ENCODE peak calls at places on chromosomes 5 and 9, in seven cellular contexts. One of them, this sample, is unnamed.

GRCh38 chr9:101485873-101486692 is 47.6 kb upstream of the RNF20 start:
- DNase-seq in H9: peak; percentile 75
- DNase-seq in astrocyte: no peak
- DNase-seq in SK-N-SH: peak; percentile 81
- DNase-seq in fibroblast of lung: peak; percentile 45
- DNase-seq in GM23248: peak; percentile 71
- DNase-seq in PC-3: no peak
- DNase-seq in this sample: peak; percentile 24

GRCh38 chr5:134132372-134133212 is 18.1 kb downstream of the TCF7 start:
- DNase-seq in H9: peak; percentile 54
- DNase-seq in astrocyte: no peak
- DNase-seq in SK-N-SH: no peak
- DNase-seq in fibroblast of lung: no peak
- DNase-seq in GM23248: no peak
- DNase-seq in PC-3: no peak
- DNase-seq in this sample: no peak

GRCh38 chr5:137075163-137075970 is 423.8 kb downstream of the SPOCK1 start:
- DNase-seq in H9: peak; percentile 92
- DNase-seq in astrocyte: no peak
- DNase-seq in SK-N-SH: peak; percentile 77
- DNase-seq in fibroblast of lung: no peak
- DNase-seq in GM23248: peak; percentile 38
- DNase-seq in PC-3: peak; percentile 84
- DNase-seq in this sample: peak; percentile 78

GRCh38 chr5:150077060-150077459 is 9.3 kb downstream of the CSF1R start:
- DNase-seq in H9: no peak
- DNase-seq in astrocyte: no peak
- DNase-seq in SK-N-SH: peak; percentile 2
- DNase-seq in fibroblast of lung: no peak
- DNase-seq in GM23248: no peak
- DNase-seq in PC-3: no peak
- DNase-seq in this sample: no peak

GRCh38 chr9:109232449-109232848 is 65.4 kb upstream of the FRRS1L start:
- DNase-seq in H9: no peak
- DNase-seq in astrocyte: peak; percentile 88
- DNase-seq in SK-N-SH: no peak
- DNase-seq in fibroblast of lung: peak; percentile 15
- DNase-seq in GM23248: peak; percentile 91
- DNase-seq in PC-3: peak; percentile 61
- DNase-seq in this sample: peak; percentile 92

GRCh38 chr5:157167219-157167621 is 1.2 kb upstream of the GARIN3 start:
- DNase-seq in H9: no peak
- DNase-seq in astrocyte: peak; percentile 66
- DNase-seq in SK-N-SH: no peak
- DNase-seq in fibroblast of lung: no peak
- DNase-seq in GM23248: peak; percentile 79
- DNase-seq in PC-3: no peak
- DNase-seq in this sample: peak; percentile 25

GRCh38 chr9:114894801-114895433 is 35.5 kb downstream of the TNFSF8 start:
- DNase-seq in H9: peak; percentile 34
- DNase-seq in astrocyte: peak; percentile 97
- DNase-seq in SK-N-SH: no peak
- DNase-seq in fibroblast of lung: peak; percentile 97
- DNase-seq in GM23248: peak; percentile 97
- DNase-seq in PC-3: peak; percentile 82
- DNase-seq in this sample: peak; percentile 88

GRCh38 chr5:180121799-180122198 is 50.2 kb upstream of the RNF130 start:
- DNase-seq in H9: no peak
- DNase-seq in astrocyte: no peak
- DNase-seq in SK-N-SH: no peak
- DNase-seq in fibroblast of lung: no peak
- DNase-seq in GM23248: no peak
- DNase-seq in PC-3: no peak
- DNase-seq in this sample: no peak

GRCh38 chr5:115375922-115376321 is 79.5 kb upstream of the CCDC112 start:
- DNase-seq in H9: no peak
- DNase-seq in astrocyte: peak; percentile 15
- DNase-seq in SK-N-SH: no peak
- DNase-seq in fibroblast of lung: peak; percentile 92
- DNase-seq in GM23248: no peak
- DNase-seq in PC-3: no peak
- DNase-seq in this sample: no peak

GRCh38 chr9:136088481-136088938 is 6.6 kb downstream of the NACC2 start:
- DNase-seq in H9: peak; percentile 15
- DNase-seq in astrocyte: no peak
- DNase-seq in SK-N-SH: peak; percentile 50
- DNase-seq in fibroblast of lung: no peak
- DNase-seq in GM23248: no peak
- DNase-seq in PC-3: no peak
- DNase-seq in this sample: no peak

GRCh38 chr9:89533396-89534187 is 35.7 kb upstream of the SEMA4D start:
- DNase-seq in H9: no peak
- DNase-seq in astrocyte: no peak
- DNase-seq in SK-N-SH: peak; percentile 47
- DNase-seq in fibroblast of lung: no peak
- DNase-seq in GM23248: no peak
- DNase-seq in PC-3: no peak
- DNase-seq in this sample: no peak

GRCh38 chr9:114709636-114710035 is 27.6 kb upstream of the TEX48 start:
- DNase-seq in H9: no peak
- DNase-seq in astrocyte: no peak
- DNase-seq in SK-N-SH: no peak
- DNase-seq in fibroblast of lung: no peak
- DNase-seq in GM23248: no peak
- DNase-seq in PC-3: no peak
- DNase-seq in this sample: no peak

GRCh38 chr9:88090151-88090581 is 48.1 kb downstream of the SPATA31C2 start:
- DNase-seq in H9: no peak
- DNase-seq in astrocyte: peak; percentile 43
- DNase-seq in SK-N-SH: no peak
- DNase-seq in fibroblast of lung: peak; percentile 84
- DNase-seq in GM23248: no peak
- DNase-seq in PC-3: no peak
- DNase-seq in this sample: no peak

GRCh38 chr9:13279284-13280162 is at the start of gene MPDZ:
- DNase-seq in H9: peak; percentile 79
- DNase-seq in astrocyte: peak; percentile 59
- DNase-seq in SK-N-SH: peak; percentile 91
- DNase-seq in fibroblast of lung: peak; percentile 67
- DNase-seq in GM23248: peak; percentile 85
- DNase-seq in PC-3: peak; percentile 48
- DNase-seq in this sample: peak; percentile 45

GRCh38 chr5:8418049-8418426 is 549.1 kb downstream of the MTRR start:
- DNase-seq in H9: no peak
- DNase-seq in astrocyte: no peak
- DNase-seq in SK-N-SH: no peak
- DNase-seq in fibroblast of lung: no peak
- DNase-seq in GM23248: no peak
- DNase-seq in PC-3: peak; percentile 95
- DNase-seq in this sample: peak; percentile 28

DNA sequence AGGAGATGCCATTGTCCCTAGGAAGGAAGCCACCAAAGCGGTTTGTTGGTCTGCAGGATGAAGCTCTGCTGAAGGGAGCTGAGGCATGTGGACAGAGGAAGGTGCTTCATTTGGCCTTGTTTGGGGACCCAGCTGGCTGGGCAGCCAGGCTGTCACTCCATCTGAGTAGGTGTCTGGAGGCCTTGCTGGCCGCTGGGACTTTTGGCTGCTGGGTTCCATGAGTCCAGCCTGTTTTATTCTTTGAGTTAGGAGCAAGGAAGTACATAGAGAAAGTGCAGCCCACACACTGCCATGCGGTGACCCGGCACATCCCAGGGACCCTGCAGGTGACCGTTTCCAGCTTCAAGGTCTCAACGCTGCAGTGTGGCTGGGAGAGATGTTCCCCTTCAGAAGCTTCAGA is 251.2 kb upstream of the IRX4 start:
- DNase-seq in H9: peak; percentile 10
- DNase-seq in astrocyte: no peak
- DNase-seq in SK-N-SH: no peak
- DNase-seq in fibroblast of lung: no peak
- DNase-seq in GM23248: no peak
- DNase-seq in PC-3: no peak
- DNase-seq in this sample: no peak
- H3K9ac ChIP-seq in H9: no peak overlapping the region
- H3K9ac ChIP-seq in astrocyte: no peak overlapping the region
- H3K9ac ChIP-seq in SK-N-SH: no peak overlapping the region
- H3K9ac ChIP-seq in fibroblast of lung: no peak overlapping the region
- H3K9ac ChIP-seq in GM23248: no peak overlapping the region
- H3K9ac ChIP-seq in PC-3: no peak overlapping the region
- H3K9ac ChIP-seq in this sample: no peak overlapping the region

GRCh38 chr9:124285490-124285889 is 27.7 kb downstream of the NEK6 start:
- DNase-seq in H9: no peak
- DNase-seq in astrocyte: no peak
- DNase-seq in SK-N-SH: no peak
- DNase-seq in fibroblast of lung: no peak
- DNase-seq in GM23248: no peak
- DNase-seq in PC-3: no peak
- DNase-seq in this sample: no peak

GRCh38 chr9:124285903-124286291 is 28.1 kb downstream of the NEK6 start:
- DNase-seq in H9: no peak
- DNase-seq in astrocyte: peak; percentile 98
- DNase-seq in SK-N-SH: no peak
- DNase-seq in fibroblast of lung: peak; percentile 98
- DNase-seq in GM23248: peak; percentile 92
- DNase-seq in PC-3: no peak
- DNase-seq in this sample: no peak

GRCh38 chr9:124284237-124284831 is 26.6 kb downstream of the NEK6 start:
- DNase-seq in H9: no peak
- DNase-seq in astrocyte: peak; percentile 56
- DNase-seq in SK-N-SH: no peak
- DNase-seq in fibroblast of lung: peak; percentile 71
- DNase-seq in GM23248: no peak
- DNase-seq in PC-3: no peak
- DNase-seq in this sample: no peak

GRCh38 chr9:124284940-124285441 is 27.2 kb downstream of the NEK6 start:
- DNase-seq in H9: no peak
- DNase-seq in astrocyte: peak; percentile 82
- DNase-seq in SK-N-SH: no peak
- DNase-seq in fibroblast of lung: peak; percentile 55
- DNase-seq in GM23248: peak; percentile 40
- DNase-seq in PC-3: no peak
- DNase-seq in this sample: no peak

DNA sequence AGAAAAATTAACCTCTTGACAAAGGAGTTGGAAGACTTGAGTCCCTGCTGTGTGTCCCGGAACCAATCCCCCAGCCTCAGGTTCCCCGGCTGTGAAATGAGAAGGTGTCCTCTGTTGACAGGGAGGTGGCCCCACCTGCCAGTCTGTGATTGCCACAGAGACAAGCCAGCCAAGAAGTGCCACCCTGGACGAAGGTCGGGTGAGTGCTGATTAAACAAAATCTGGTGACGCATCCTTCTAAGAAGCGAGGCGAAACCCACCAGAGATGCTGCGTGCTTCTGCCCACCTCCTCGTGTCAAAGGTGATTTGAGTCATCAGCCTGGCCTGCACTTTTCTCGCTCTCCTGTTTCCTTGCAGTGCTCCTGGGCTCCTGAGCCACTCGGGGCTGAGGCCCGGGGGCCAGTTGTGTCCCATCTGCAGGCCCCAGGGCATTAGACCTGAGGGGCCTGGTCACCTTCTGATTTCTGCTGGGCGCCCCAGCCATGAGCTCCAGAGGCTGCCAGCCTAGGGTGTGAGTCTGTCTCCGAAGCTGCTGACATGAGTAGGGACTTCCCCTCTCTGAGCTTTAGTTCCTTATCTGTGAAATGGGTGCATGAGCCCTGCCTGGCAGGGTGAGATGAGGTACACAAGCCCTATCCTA is 28.7 kb downstream of the NEK6 start:
- DNase-seq in H9: no peak
- DNase-seq in astrocyte: peak; percentile 95
- DNase-seq in SK-N-SH: no peak
- DNase-seq in fibroblast of lung: peak; percentile 89
- DNase-seq in GM23248: peak; percentile 88
- DNase-seq in PC-3: no peak
- DNase-seq in this sample: no peak
- H3K4me1 ChIP-seq in H9: no peaks in the 10 kb centered on the region
- H3K4me1 ChIP-seq in astrocyte: peaks cover 82% of the 10 kb centered on the region
- H3K4me1 ChIP-seq in SK-N-SH: no peaks in the 10 kb centered on the region
- H3K4me1 ChIP-seq in fibroblast of lung: peaks cover 61% of the 10 kb centered on the region
- H3K4me1 ChIP-seq in GM23248: peaks cover 30% of the 10 kb centered on the region
- H3K4me1 ChIP-seq in PC-3: no peaks in the 10 kb centered on the region
- H3K4me1 ChIP-seq in this sample: peaks cover 3% of the 10 kb centered on the region

DNA sequence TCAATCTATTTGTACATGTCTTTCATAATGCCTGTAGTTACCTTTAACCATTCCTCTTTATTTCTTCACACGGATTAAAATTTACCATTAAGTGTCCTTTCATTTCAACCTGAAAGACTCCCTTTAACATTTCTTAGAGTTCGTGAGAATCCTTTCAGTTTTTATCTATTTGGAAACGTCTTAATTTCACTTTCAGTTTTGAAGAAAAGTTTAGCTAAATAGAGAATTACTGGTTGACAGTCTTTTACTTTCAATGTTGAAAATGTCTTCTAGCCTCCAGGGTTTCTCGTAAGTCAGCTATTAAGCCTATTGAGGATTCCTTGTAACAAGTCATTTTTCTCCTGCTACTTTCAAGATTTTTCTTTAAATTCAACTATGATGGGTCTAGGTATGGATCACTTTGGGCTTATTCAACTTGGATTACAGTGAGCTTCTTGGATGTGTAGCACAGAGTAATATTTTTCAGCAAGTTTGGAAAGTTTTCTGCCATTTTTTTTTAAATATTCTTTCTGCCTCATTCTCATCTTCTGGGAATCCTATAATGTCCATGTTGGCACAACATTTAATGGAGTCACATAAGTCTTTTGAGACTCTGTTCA is 48.5 kb downstream of the RFX3 start:
- DNase-seq in H9: no peak
- DNase-seq in astrocyte: no peak
- DNase-seq in SK-N-SH: no peak
- DNase-seq in fibroblast of lung: no peak
- DNase-seq in GM23248: no peak
- DNase-seq in PC-3: no peak
- DNase-seq in this sample: no peak
- H3K9ac ChIP-seq in H9: no peak overlapping the region
- H3K9ac ChIP-seq in astrocyte: no peak overlapping the region
- H3K9ac ChIP-seq in SK-N-SH: no peak overlapping the region
- H3K9ac ChIP-seq in fibroblast of lung: no peak overlapping the region
- H3K9ac ChIP-seq in GM23248: no peak overlapping the region
- H3K9ac ChIP-seq in PC-3: no peak overlapping the region
- H3K9ac ChIP-seq in this sample: no peak overlapping the region

GRCh38 chr5:96652769-96653455 is 9.3 kb upstream of the CAST start:
- DNase-seq in H9: peak; percentile 48
- DNase-seq in astrocyte: peak; percentile 52
- DNase-seq in SK-N-SH: peak; percentile 42
- DNase-seq in fibroblast of lung: no peak
- DNase-seq in GM23248: no peak
- DNase-seq in PC-3: peak; percentile 76
- DNase-seq in this sample: peak; percentile 73

GRCh38 chr5:96654209-96654608 is 8.0 kb upstream of the CAST start:
- DNase-seq in H9: no peak
- DNase-seq in astrocyte: no peak
- DNase-seq in SK-N-SH: no peak
- DNase-seq in fibroblast of lung: no peak
- DNase-seq in GM23248: no peak
- DNase-seq in PC-3: no peak
- DNase-seq in this sample: no peak

GRCh38 chr5:96655085-96655484 is 7.1 kb upstream of the CAST start:
- DNase-seq in H9: no peak
- DNase-seq in astrocyte: no peak
- DNase-seq in SK-N-SH: no peak
- DNase-seq in fibroblast of lung: no peak
- DNase-seq in GM23248: no peak
- DNase-seq in PC-3: no peak
- DNase-seq in this sample: no peak

GRCh38 chr5:96657068-96657467 is 5.1 kb upstream of the CAST start:
- DNase-seq in H9: no peak
- DNase-seq in astrocyte: peak; percentile 96
- DNase-seq in SK-N-SH: no peak
- DNase-seq in fibroblast of lung: peak; percentile 94
- DNase-seq in GM23248: peak; percentile 97
- DNase-seq in PC-3: peak; percentile 94
- DNase-seq in this sample: peak; percentile 96

GRCh38 chr5:96655506-96655905 is 6.7 kb upstream of the CAST start:
- DNase-seq in H9: no peak
- DNase-seq in astrocyte: no peak
- DNase-seq in SK-N-SH: no peak
- DNase-seq in fibroblast of lung: peak; percentile 68
- DNase-seq in GM23248: peak; percentile 58
- DNase-seq in PC-3: peak; percentile 54
- DNase-seq in this sample: peak; percentile 56
- H3K4me1 ChIP-seq in H9: no peaks in the 10 kb centered on the region
- H3K4me1 ChIP-seq in astrocyte: peaks cover 37% of the 10 kb centered on the region
- H3K4me1 ChIP-seq in SK-N-SH: peaks cover 18% of the 10 kb centered on the region
- H3K4me1 ChIP-seq in fibroblast of lung: peaks cover 12% of the 10 kb centered on the region
- H3K4me1 ChIP-seq in GM23248: peaks cover 44% of the 10 kb centered on the region
- H3K4me1 ChIP-seq in PC-3: peaks cover 80% of the 10 kb centered on the region
- H3K4me1 ChIP-seq in this sample: peaks cover 59% of the 10 kb centered on the region